ENCODE peak calls at places on chromosome 1, in five cellular contexts. C, W, S, T and E are unnamed samples.

GRCh38 chr1:95655321-95656020 is 421.5 kb downstream of the RWDD3 start:
- DNase-seq in C (no peak), W (no peak), S (no peak), T (no peak), E (no peak)

GRCh38 chr1:185824106-185824505 is 89.9 kb downstream of the HMCN1 start:
- DNase-seq in C (no peak), W (no peak), S (no peak), T (no peak), E (peak; percentile 39)

GRCh38 chr1:100415217-100415778 is 63.0 kb downstream of the CDC14A start:
- DNase-seq in C (no peak), W (no peak), S (no peak), T (no peak), E (no peak)

GRCh38 chr1:185075476-185075875 is 30.1 kb downstream of the RNF2 start:
- DNase-seq in C (no peak), W (no peak), S (no peak), T (no peak), E (no peak)

GRCh38 chr1:37238376-37239224 is 204.3 kb upstream of the GRIK3 start:
- DNase-seq in C (no peak), W (no peak), S (no peak), T (no peak), E (no peak)

GRCh38 chr1:241639040-241639652 is 1.0 kb downstream of the CHML start:
- DNase-seq in C (no peak), W (no peak), S (no peak), T (peak; percentile 32), E (peak; percentile 21)

GRCh38 chr1:6090996-6091822 is 45.5 kb downstream of the KCNAB2 start:
- DNase-seq in C (no peak), W (no peak), S (no peak), T (no peak), E (no peak)

GRCh38 chr1:95042286-95042685 is 30.5 kb downstream of the ALG14 start:
- DNase-seq in C (no peak), W (no peak), S (no peak), T (peak; percentile 69), E (no peak)

GRCh38 chr1:111948209-111949131 is 41.0 kb downstream of the KCND3 start:
- DNase-seq in C (peak; percentile 49), W (no peak), S (peak; percentile 16), T (peak; percentile 66), E (no peak)

GRCh38 chr1:189121941-189122340 is 1355.7 kb downstream of the BRINP3 start:
- DNase-seq in C (no peak), W (no peak), S (no peak), T (no peak), E (no peak)

GRCh38 chr1:98028800-98029199 is 108.0 kb upstream of the DPYD start:
- DNase-seq in C (no peak), W (no peak), S (no peak), T (no peak), E (no peak)

GRCh38 chr1:48817505-48818114 is 40.9 kb upstream of the BEND5 start:
- DNase-seq in C (no peak), W (no peak), S (peak; percentile 5), T (peak; percentile 68), E (no peak)

GRCh38 chr1:110976089-110976488 is 12.4 kb upstream of the LRIF1 start:
- DNase-seq in C (no peak), W (no peak), S (no peak), T (peak; percentile 38), E (no peak)

GRCh38 chr1:73813726-73814125 is 384.2 kb downstream of the LRRIQ3 start:
- DNase-seq in C (no peak), W (no peak), S (no peak), T (no peak), E (no peak)

GRCh38 chr1:47437518-47438320 is at the start of gene FOXD2:
- DNase-seq in C (no peak), W (peak; percentile 59), S (peak; percentile 97), T (peak; percentile 92), E (peak; percentile 94)

GRCh38 chr1:7533006-7533405 is 238.1 kb upstream of the VAMP3 start:
- DNase-seq in C (no peak), W (no peak), S (no peak), T (no peak), E (no peak)

GRCh38 chr1:167776151-167776550 is 54.4 kb downstream of the MPZL1 start:
- DNase-seq in C (no peak), W (no peak), S (no peak), T (peak; percentile 62), E (no peak)

GRCh38 chr1:215137985-215138384 is 55.4 kb downstream of the KCNK2 start:
- DNase-seq in C (no peak), W (no peak), S (no peak), T (no peak), E (no peak)

GRCh38 chr1:186325239-186325638 is 49.8 kb downstream of the TPR start:
- DNase-seq in C (no peak), W (no peak), S (no peak), T (peak; percentile 60), E (no peak)

GRCh38 chr1:27666791-27667254 is 5.2 kb downstream of the IFI6 start:
- DNase-seq in C (no peak), W (no peak), S (no peak), T (peak; percentile 23), E (no peak)

GRCh38 chr1:201602413-201603265 is 63.7 kb downstream of the NAV1 start:
- DNase-seq in C (no peak), W (no peak), S (no peak), T (peak; percentile 98), E (peak; percentile 17)

DNA sequence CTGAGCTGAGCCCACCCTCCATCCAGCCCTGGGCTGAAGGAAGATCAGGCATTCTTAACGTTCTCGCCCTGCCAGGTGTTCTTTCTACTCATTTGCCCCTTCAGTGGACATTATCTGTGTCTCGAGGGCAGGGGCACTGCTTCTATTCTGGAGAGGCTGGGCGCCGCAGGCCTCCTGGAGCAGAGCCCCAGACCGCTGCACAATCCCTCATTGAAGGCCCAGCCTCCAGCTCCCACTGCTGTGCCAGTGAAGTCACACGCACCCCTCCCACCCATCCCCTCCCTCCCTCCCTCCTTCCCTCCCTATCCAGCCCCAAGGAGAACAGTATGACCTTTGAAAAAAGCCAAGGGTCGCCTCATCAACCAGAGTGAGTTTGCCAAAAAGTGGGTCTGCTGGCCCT is 76.7 kb downstream of the NFASC start:
- DNase-seq in C (no peak), W (no peak), S (no peak), T (no peak), E (no peak)
- TF ChIP-seq EZH2 in C (no peak), W (no peak), S (no peak), T (no peak), E (no peak)

GRCh38 chr1:21622466-21623315 is 46.5 kb downstream of the RAP1GAP start:
- DNase-seq in C (no peak), W (no peak), S (no peak), T (peak; percentile 39), E (no peak)
- H3K4me2 ChIP-seq in C (peak overlapping the region; percentile 73), W (no peak overlapping the region), S (no peak overlapping the region), T (peak overlapping the region; percentile 65), E (peak overlapping the region; percentile 73)

DNA sequence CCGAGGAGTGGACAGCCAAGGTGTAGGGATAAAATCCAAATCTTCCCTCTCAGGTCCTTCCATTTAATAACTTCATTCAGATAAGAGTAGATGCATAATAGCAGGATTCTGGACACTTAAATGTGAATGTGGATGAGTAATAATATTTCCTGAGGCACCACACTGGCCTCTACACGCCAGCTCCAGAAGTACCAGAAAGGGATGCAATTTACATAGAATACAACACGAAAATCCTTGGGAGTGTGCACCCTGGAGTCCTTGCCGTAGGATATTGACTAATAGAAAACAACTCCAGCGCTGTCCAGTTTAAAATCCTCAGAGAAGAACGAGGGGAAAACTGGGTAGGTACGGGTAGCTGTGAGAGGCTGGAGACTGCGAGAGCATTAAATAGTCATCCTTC is 6.9 kb downstream of the PLXNA2 start:
- DNase-seq in C (no peak), W (no peak), S (no peak), T (no peak), E (no peak)
- H3K27ac ChIP-seq in C (peak overlapping the region; percentile 59), W (no peak overlapping the region), S (no peak overlapping the region), T (no peak overlapping the region), E (no peak overlapping the region)

GRCh38 chr1:115838805-115839705 is 1.9 kb downstream of the NHLH2 start:
- DNase-seq in C (no peak), W (no peak), S (no peak), T (peak; percentile 59), E (peak; percentile 12)

GRCh38 chr1:115837762-115838421 is 3.0 kb downstream of the NHLH2 start:
- DNase-seq in C (no peak), W (no peak), S (no peak), T (peak; percentile 28), E (no peak)

GRCh38 chr1:115838426-115838804 is 2.5 kb downstream of the NHLH2 start:
- DNase-seq in C (no peak), W (no peak), S (no peak), T (no peak), E (no peak)

GRCh38 chr1:115839706-115840095 is 1.2 kb downstream of the NHLH2 start:
- DNase-seq in C (no peak), W (no peak), S (no peak), T (peak; percentile 32), E (no peak)

DNA sequence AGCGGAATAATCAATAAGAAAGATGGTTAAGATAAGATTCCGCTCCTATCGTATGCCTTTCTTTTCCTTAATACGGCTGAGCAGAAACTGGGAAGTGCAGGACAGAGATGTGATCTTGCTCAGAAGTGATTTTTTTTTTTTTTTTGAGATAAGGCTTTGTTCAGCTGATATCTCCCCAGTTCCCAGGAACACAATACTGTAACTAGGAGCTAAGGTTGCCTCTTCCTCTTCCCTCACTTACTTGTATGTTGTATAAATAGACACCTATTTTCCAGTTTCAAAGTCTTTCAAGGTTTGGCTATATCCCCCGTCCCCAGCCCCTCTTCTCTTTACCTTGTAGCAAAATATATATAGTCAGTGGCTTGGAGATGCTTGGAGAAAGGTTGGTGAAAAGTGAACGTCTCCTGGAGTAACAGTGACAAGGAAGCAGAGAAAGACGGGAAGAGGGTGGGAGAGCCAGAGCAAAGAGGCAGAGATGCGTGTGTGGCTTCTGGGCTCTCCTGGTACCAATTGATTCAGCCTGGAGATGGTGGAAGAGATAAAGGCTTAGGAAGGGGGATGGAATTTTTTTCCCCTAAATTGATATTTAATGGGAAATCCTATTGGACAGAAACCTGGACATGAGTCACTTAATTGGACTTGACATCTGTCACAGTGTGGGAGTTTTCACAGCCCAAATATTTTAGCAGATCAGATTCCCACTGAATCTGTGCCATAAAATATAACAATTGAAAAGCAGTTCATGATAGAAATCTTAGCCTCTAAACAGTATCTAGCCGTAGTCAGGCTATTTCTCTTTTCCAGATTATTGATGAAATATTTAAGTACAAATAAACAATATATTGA is at the start of gene NHLH2:
- DNase-seq in C (no peak), W (no peak), S (no peak), T (no peak), E (no peak)
- TF ChIP-seq EZH2 in C (no peak), W (no peak), S (no peak), T (no peak), E (no peak)

GRCh38 chr1:200374569-200375312 is 35.1 kb downstream of the ZNF281 start:
- DNase-seq in C (no peak), W (no peak), S (no peak), T (peak; percentile 73), E (no peak)
- H3K4me2 ChIP-seq in C (no peak overlapping the region), W (no peak overlapping the region), S (no peak overlapping the region), T (peak overlapping the region; percentile 48), E (peak overlapping the region; percentile 30)